ENCODE peak calls at places on chromosome 6, in six cellular contexts. One of them, this sample, is unnamed.

GRCh38 chr6:34312259-34312658 is 63.5 kb upstream of the SMIM29 start:
- DNase-seq in GM12865: no peak
- DNase-seq in cardiac fibroblast: no peak
- DNase-seq in NAMALWA: no peak
- DNase-seq in stimulated activated CD8-positive, alpha-beta memory T cell treated with anti-CD3 and anti-CD28 coated beads, Interleukin-4, amount 100 ng/mL, for 4 hours: no peak
- DNase-seq in transverse colon: no peak
- DNase-seq in this sample: no peak

GRCh38 chr6:28081486-28081751 is 1.1 kb downstream of the ZNF165 start:
- DNase-seq in stimulated activated CD8-positive, alpha-beta memory T cell treated with anti-CD3 and anti-CD28 coated beads, Interleukin-4, amount 100 ng/mL, for 4 hours: no peak
- DNase-seq in transverse colon: peak; percentile 20
- DNase-seq in cardiac fibroblast: no peak
- DNase-seq in NAMALWA: peak; percentile 64
- DNase-seq in GM12865: peak; percentile 81
- DNase-seq in this sample: peak; percentile 32

GRCh38 chr6:163955131-163955530 is 540.6 kb downstream of the QKI start:
- DNase-seq in transverse colon: no peak
- DNase-seq in cardiac fibroblast: peak; percentile 22
- DNase-seq in GM12865: no peak
- DNase-seq in NAMALWA: no peak
- DNase-seq in stimulated activated CD8-positive, alpha-beta memory T cell treated with anti-CD3 and anti-CD28 coated beads, Interleukin-4, amount 100 ng/mL, for 4 hours: no peak
- DNase-seq in this sample: no peak

GRCh38 chr6:136945626-136946235 is 23.6 kb downstream of the SLC35D3 start:
- DNase-seq in NAMALWA: no peak
- DNase-seq in stimulated activated CD8-positive, alpha-beta memory T cell treated with anti-CD3 and anti-CD28 coated beads, Interleukin-4, amount 100 ng/mL, for 4 hours: no peak
- DNase-seq in GM12865: peak; percentile 28
- DNase-seq in transverse colon: no peak
- DNase-seq in cardiac fibroblast: no peak
- DNase-seq in this sample: no peak

GRCh38 chr6:3372184-3372846 is 84.5 kb downstream of the SLC22A23 start:
- DNase-seq in cardiac fibroblast: no peak
- DNase-seq in NAMALWA: no peak
- DNase-seq in stimulated activated CD8-positive, alpha-beta memory T cell treated with anti-CD3 and anti-CD28 coated beads, Interleukin-4, amount 100 ng/mL, for 4 hours: no peak
- DNase-seq in transverse colon: no peak
- DNase-seq in GM12865: no peak
- DNase-seq in this sample: no peak

GRCh38 chr6:30480536-30481156 is 8.7 kb upstream of the HLA-E start:
- DNase-seq in stimulated activated CD8-positive, alpha-beta memory T cell treated with anti-CD3 and anti-CD28 coated beads, Interleukin-4, amount 100 ng/mL, for 4 hours: no peak
- DNase-seq in GM12865: peak; percentile 57
- DNase-seq in NAMALWA: no peak
- DNase-seq in cardiac fibroblast: no peak
- DNase-seq in transverse colon: no peak
- DNase-seq in this sample: peak; percentile 33

GRCh38 chr6:17491416-17492142 is 98.2 kb downstream of the CAP2 start:
- DNase-seq in cardiac fibroblast: no peak
- DNase-seq in transverse colon: no peak
- DNase-seq in stimulated activated CD8-positive, alpha-beta memory T cell treated with anti-CD3 and anti-CD28 coated beads, Interleukin-4, amount 100 ng/mL, for 4 hours: no peak
- DNase-seq in GM12865: no peak
- DNase-seq in NAMALWA: no peak
- DNase-seq in this sample: peak; percentile 20

GRCh38 chr6:157459327-157459726 is 78.3 kb downstream of the ZDHHC14 start:
- DNase-seq in stimulated activated CD8-positive, alpha-beta memory T cell treated with anti-CD3 and anti-CD28 coated beads, Interleukin-4, amount 100 ng/mL, for 4 hours: no peak
- DNase-seq in NAMALWA: no peak
- DNase-seq in transverse colon: no peak
- DNase-seq in cardiac fibroblast: no peak
- DNase-seq in GM12865: peak; percentile 21
- DNase-seq in this sample: no peak

GRCh38 chr6:140441256-140441655 is 1066.8 kb upstream of the CITED2 start:
- DNase-seq in NAMALWA: peak; percentile 38
- DNase-seq in stimulated activated CD8-positive, alpha-beta memory T cell treated with anti-CD3 and anti-CD28 coated beads, Interleukin-4, amount 100 ng/mL, for 4 hours: no peak
- DNase-seq in GM12865: peak; percentile 41
- DNase-seq in transverse colon: peak; percentile 41
- DNase-seq in cardiac fibroblast: peak; percentile 87
- DNase-seq in this sample: peak; percentile 30

GRCh38 chr6:41984623-41985022 is 43.0 kb upstream of the CCND3 start:
- DNase-seq in cardiac fibroblast: no peak
- DNase-seq in transverse colon: no peak
- DNase-seq in GM12865: no peak
- DNase-seq in stimulated activated CD8-positive, alpha-beta memory T cell treated with anti-CD3 and anti-CD28 coated beads, Interleukin-4, amount 100 ng/mL, for 4 hours: no peak
- DNase-seq in NAMALWA: no peak
- DNase-seq in this sample: no peak

GRCh38 chr6:72689107-72689954 is 67.5 kb downstream of the KCNQ5 start:
- DNase-seq in GM12865: peak; percentile 95
- DNase-seq in NAMALWA: peak; percentile 73
- DNase-seq in stimulated activated CD8-positive, alpha-beta memory T cell treated with anti-CD3 and anti-CD28 coated beads, Interleukin-4, amount 100 ng/mL, for 4 hours: no peak
- DNase-seq in transverse colon: no peak
- DNase-seq in cardiac fibroblast: peak; percentile 84
- DNase-seq in this sample: no peak

GRCh38 chr6:116008470-116009229 is 52.0 kb downstream of the FRK start:
- DNase-seq in transverse colon: no peak
- DNase-seq in cardiac fibroblast: peak; percentile 65
- DNase-seq in NAMALWA: peak; percentile 19
- DNase-seq in GM12865: peak; percentile 72
- DNase-seq in stimulated activated CD8-positive, alpha-beta memory T cell treated with anti-CD3 and anti-CD28 coated beads, Interleukin-4, amount 100 ng/mL, for 4 hours: no peak
- DNase-seq in this sample: peak; percentile 35

GRCh38 chr6:149210376-149210775 is 107.1 kb upstream of the TAB2 start:
- DNase-seq in cardiac fibroblast: peak; percentile 64
- DNase-seq in transverse colon: no peak
- DNase-seq in NAMALWA: no peak
- DNase-seq in GM12865: peak; percentile 42
- DNase-seq in stimulated activated CD8-positive, alpha-beta memory T cell treated with anti-CD3 and anti-CD28 coated beads, Interleukin-4, amount 100 ng/mL, for 4 hours: no peak
- DNase-seq in this sample: no peak

GRCh38 chr6:3247255-3248146 is 11.2 kb upstream of the PSMG4 start:
- DNase-seq in transverse colon: peak; percentile 64
- DNase-seq in NAMALWA: no peak
- DNase-seq in stimulated activated CD8-positive, alpha-beta memory T cell treated with anti-CD3 and anti-CD28 coated beads, Interleukin-4, amount 100 ng/mL, for 4 hours: no peak
- DNase-seq in cardiac fibroblast: peak; percentile 86
- DNase-seq in GM12865: no peak
- DNase-seq in this sample: no peak

GRCh38 chr6:14619419-14619781 is 501.8 kb downstream of the CD83 start:
- DNase-seq in stimulated activated CD8-positive, alpha-beta memory T cell treated with anti-CD3 and anti-CD28 coated beads, Interleukin-4, amount 100 ng/mL, for 4 hours: no peak
- DNase-seq in transverse colon: no peak
- DNase-seq in NAMALWA: no peak
- DNase-seq in GM12865: no peak
- DNase-seq in cardiac fibroblast: no peak
- DNase-seq in this sample: peak; percentile 74

GRCh38 chr6:72620866-72621242 is 1.0 kb upstream of the KCNQ5 start:
- DNase-seq in cardiac fibroblast: peak; percentile 29
- DNase-seq in NAMALWA: no peak
- DNase-seq in transverse colon: no peak
- DNase-seq in GM12865: no peak
- DNase-seq in stimulated activated CD8-positive, alpha-beta memory T cell treated with anti-CD3 and anti-CD28 coated beads, Interleukin-4, amount 100 ng/mL, for 4 hours: no peak
- DNase-seq in this sample: peak; percentile 44

GRCh38 chr6:146111864-146112263 is 83.0 kb downstream of the GRM1 start:
- DNase-seq in NAMALWA: peak; percentile 7
- DNase-seq in transverse colon: no peak
- DNase-seq in GM12865: no peak
- DNase-seq in cardiac fibroblast: no peak
- DNase-seq in stimulated activated CD8-positive, alpha-beta memory T cell treated with anti-CD3 and anti-CD28 coated beads, Interleukin-4, amount 100 ng/mL, for 4 hours: no peak
- DNase-seq in this sample: no peak

GRCh38 chr6:84774174-84775158 is 10.1 kb upstream of the TBX18 start:
- DNase-seq in cardiac fibroblast: peak; percentile 74
- DNase-seq in transverse colon: no peak
- DNase-seq in GM12865: no peak
- DNase-seq in stimulated activated CD8-positive, alpha-beta memory T cell treated with anti-CD3 and anti-CD28 coated beads, Interleukin-4, amount 100 ng/mL, for 4 hours: no peak
- DNase-seq in NAMALWA: no peak
- DNase-seq in this sample: peak; percentile 45

GRCh38 chr6:138973481-138974140 is 14.4 kb downstream of the REPS1 start:
- DNase-seq in cardiac fibroblast: peak; percentile 67
- DNase-seq in transverse colon: no peak
- DNase-seq in stimulated activated CD8-positive, alpha-beta memory T cell treated with anti-CD3 and anti-CD28 coated beads, Interleukin-4, amount 100 ng/mL, for 4 hours: no peak
- DNase-seq in NAMALWA: no peak
- DNase-seq in GM12865: no peak
- DNase-seq in this sample: no peak

GRCh38 chr6:92408350-92408749 is 1011.0 kb downstream of the EPHA7 start:
- DNase-seq in transverse colon: no peak
- DNase-seq in cardiac fibroblast: no peak
- DNase-seq in NAMALWA: no peak
- DNase-seq in stimulated activated CD8-positive, alpha-beta memory T cell treated with anti-CD3 and anti-CD28 coated beads, Interleukin-4, amount 100 ng/mL, for 4 hours: no peak
- DNase-seq in GM12865: no peak
- DNase-seq in this sample: no peak

GRCh38 chr6:142946924-142947701 is 2.1 kb upstream of the HIVEP2 start:
- DNase-seq in NAMALWA: peak; percentile 79
- DNase-seq in transverse colon: peak; percentile 89
- DNase-seq in stimulated activated CD8-positive, alpha-beta memory T cell treated with anti-CD3 and anti-CD28 coated beads, Interleukin-4, amount 100 ng/mL, for 4 hours: peak; percentile 40
- DNase-seq in GM12865: peak; percentile 90
- DNase-seq in cardiac fibroblast: peak; percentile 83
- DNase-seq in this sample: peak; percentile 86

GRCh38 chr6:109456710-109457595 is 1.4 kb upstream of the MICAL1 start:
- DNase-seq in GM12865: no peak
- DNase-seq in NAMALWA: no peak
- DNase-seq in transverse colon: peak; percentile 73
- DNase-seq in cardiac fibroblast: peak; percentile 69
- DNase-seq in stimulated activated CD8-positive, alpha-beta memory T cell treated with anti-CD3 and anti-CD28 coated beads, Interleukin-4, amount 100 ng/mL, for 4 hours: no peak
- DNase-seq in this sample: no peak

GRCh38 chr6:162621246-162621645 is 106.3 kb downstream of the PRKN start:
- DNase-seq in cardiac fibroblast: no peak
- DNase-seq in GM12865: peak; percentile 15
- DNase-seq in NAMALWA: no peak
- DNase-seq in transverse colon: no peak
- DNase-seq in stimulated activated CD8-positive, alpha-beta memory T cell treated with anti-CD3 and anti-CD28 coated beads, Interleukin-4, amount 100 ng/mL, for 4 hours: no peak
- DNase-seq in this sample: no peak

GRCh38 chr6:39189915-39190544 is 39.2 kb downstream of the KCNK5 start:
- DNase-seq in stimulated activated CD8-positive, alpha-beta memory T cell treated with anti-CD3 and anti-CD28 coated beads, Interleukin-4, amount 100 ng/mL, for 4 hours: no peak
- DNase-seq in transverse colon: peak; percentile 72
- DNase-seq in cardiac fibroblast: no peak
- DNase-seq in GM12865: peak; percentile 55
- DNase-seq in NAMALWA: peak; percentile 56
- DNase-seq in this sample: peak; percentile 53

GRCh38 chr6:53496797-53497196 is 48.1 kb downstream of the GCLC start:
- DNase-seq in NAMALWA: no peak
- DNase-seq in GM12865: no peak
- DNase-seq in cardiac fibroblast: peak; percentile 89
- DNase-seq in stimulated activated CD8-positive, alpha-beta memory T cell treated with anti-CD3 and anti-CD28 coated beads, Interleukin-4, amount 100 ng/mL, for 4 hours: no peak
- DNase-seq in transverse colon: no peak
- DNase-seq in this sample: no peak

GRCh38 chr6:3727593-3728108 is 23.9 kb downstream of the PXDC1 start:
- DNase-seq in transverse colon: no peak
- DNase-seq in cardiac fibroblast: no peak
- DNase-seq in GM12865: no peak
- DNase-seq in stimulated activated CD8-positive, alpha-beta memory T cell treated with anti-CD3 and anti-CD28 coated beads, Interleukin-4, amount 100 ng/mL, for 4 hours: no peak
- DNase-seq in NAMALWA: no peak
- DNase-seq in this sample: no peak

GRCh38 chr6:134111062-134111677 is 58.7 kb upstream of the SLC2A12 start:
- DNase-seq in stimulated activated CD8-positive, alpha-beta memory T cell treated with anti-CD3 and anti-CD28 coated beads, Interleukin-4, amount 100 ng/mL, for 4 hours: no peak
- DNase-seq in NAMALWA: peak; percentile 84
- DNase-seq in transverse colon: peak; percentile 30
- DNase-seq in GM12865: peak; percentile 65
- DNase-seq in cardiac fibroblast: peak; percentile 80
- DNase-seq in this sample: peak; percentile 58

GRCh38 chr6:150924808-150925654 is 59.5 kb downstream of the MTHFD1L start:
- DNase-seq in transverse colon: no peak
- DNase-seq in GM12865: peak; percentile 9
- DNase-seq in NAMALWA: no peak
- DNase-seq in cardiac fibroblast: peak; percentile 29
- DNase-seq in stimulated activated CD8-positive, alpha-beta memory T cell treated with anti-CD3 and anti-CD28 coated beads, Interleukin-4, amount 100 ng/mL, for 4 hours: no peak
- DNase-seq in this sample: no peak

GRCh38 chr6:781350-781961 is 88.5 kb upstream of the EXOC2 start:
- DNase-seq in transverse colon: no peak
- DNase-seq in cardiac fibroblast: no peak
- DNase-seq in GM12865: no peak
- DNase-seq in stimulated activated CD8-positive, alpha-beta memory T cell treated with anti-CD3 and anti-CD28 coated beads, Interleukin-4, amount 100 ng/mL, for 4 hours: no peak
- DNase-seq in NAMALWA: no peak
- DNase-seq in this sample: no peak

GRCh38 chr6:170037541-170038250 is 253.2 kb downstream of the DLL1 start:
- DNase-seq in GM12865: no peak
- DNase-seq in NAMALWA: no peak
- DNase-seq in transverse colon: peak; percentile 37
- DNase-seq in stimulated activated CD8-positive, alpha-beta memory T cell treated with anti-CD3 and anti-CD28 coated beads, Interleukin-4, amount 100 ng/mL, for 4 hours: no peak
- DNase-seq in cardiac fibroblast: no peak
- DNase-seq in this sample: no peak